ENCODE peak calls at places on chromosome 1, in ten cellular contexts. T is uterus, X is body of pancreas, H is upper lobe of left lung, Q is testis, L is stomach, I is ovary, J is heart left ventricle, P is esophagus squamous epithelium, Z is breast epithelium. F is an unnamed sample.
A peak's percentile ranks its signal among the peaks of the same experiment; 100 is the strongest.

GRCh38 chr1:217622042-217622441 is 8.8 kb downstream of the GPATCH2 start:
- DNase-seq in T (no peak), X (no peak), H (no peak), Q (no peak), L (no peak), I (no peak), J (no peak), P (no peak), Z (no peak), F (no peak)

GRCh38 chr1:230268371-230269170 is 157.6 kb downstream of the PGBD5 start:
- DNase-seq in T (no peak), X (peak; percentile 50), H (no peak), Q (peak; percentile 58), L (no peak), I (no peak), J (no peak), P (no peak), Z (peak; percentile 47), F (no peak)

GRCh38 chr1:200090252-200091159 is 63.0 kb downstream of the NR5A2 start:
- DNase-seq in T (no peak), X (no peak), H (no peak), Q (no peak), L (no peak), I (no peak), J (no peak), P (no peak), Z (no peak), F (no peak)

GRCh38 chr1:170296642-170297041 is 150.9 kb downstream of the NTMT2 start:
- DNase-seq in T (no peak), X (no peak), H (no peak), Q (no peak), L (no peak), I (no peak), J (no peak), P (no peak), Z (no peak), F (no peak)

GRCh38 chr1:151782741-151783140 is 7.6 kb downstream of the TDRKH start:
- DNase-seq in T (no peak), X (no peak), H (no peak), Q (no peak), L (no peak), I (no peak), J (no peak), P (no peak), Z (no peak), F (no peak)

GRCh38 chr1:175841613-175842234 is 98.3 kb upstream of the TNR start:
- DNase-seq in T (no peak), X (no peak), H (no peak), Q (no peak), L (no peak), I (no peak), J (no peak), P (no peak), Z (no peak), F (no peak)

GRCh38 chr1:36885537-36886441 is 148.5 kb downstream of the GRIK3 start:
- DNase-seq in T (no peak), X (no peak), H (no peak), Q (peak; percentile 41), L (peak; percentile 10), I (no peak), J (no peak), P (no peak), Z (no peak), F (peak; percentile 45)

GRCh38 chr1:206979379-206980043 is 9.3 kb upstream of the FCAMR start:
- DNase-seq in T (no peak), X (no peak), H (no peak), Q (no peak), L (no peak), I (no peak), J (no peak), P (no peak), Z (no peak), F (no peak)

GRCh38 chr1:29271724-29272123 is 35.4 kb downstream of the PTPRU start:
- DNase-seq in T (peak; percentile 43), X (peak; percentile 58), H (no peak), Q (peak; percentile 72), L (peak; percentile 87), I (peak; percentile 64), J (peak; percentile 65), P (no peak), Z (peak; percentile 74), F (no peak)

GRCh38 chr1:156961709-156962108 is 41.3 kb downstream of the LRRC71 start:
- DNase-seq in T (no peak), X (no peak), H (no peak), Q (no peak), L (no peak), I (no peak), J (no peak), P (no peak), Z (no peak), F (no peak)

GRCh38 chr1:153597206-153597605 is 15.7 kb downstream of the S100A16 start:
- DNase-seq in T (no peak), X (no peak), H (no peak), Q (no peak), L (no peak), I (no peak), J (no peak), P (no peak), Z (no peak), F (no peak)

GRCh38 chr1:37475380-37476086 is 1.2 kb downstream of the ZC3H12A start:
- DNase-seq in T (no peak), X (peak; percentile 40), H (peak; percentile 67), Q (no peak), L (no peak), I (no peak), J (no peak), P (no peak), Z (peak; percentile 46), F (no peak)

GRCh38 chr1:48617227-48617626 is 145.2 kb upstream of the SPATA6 start:
- DNase-seq in T (no peak), X (no peak), H (no peak), Q (no peak), L (no peak), I (no peak), J (no peak), P (no peak), Z (no peak), F (no peak)

GRCh38 chr1:156816561-156817328 is at the start of gene SH2D2A:
- DNase-seq in T (no peak), X (no peak), H (no peak), Q (peak; percentile 42), L (peak; percentile 65), I (no peak), J (peak; percentile 60), P (peak; percentile 23), Z (no peak), F (peak; percentile 90)

GRCh38 chr1:243550276-243550675 is 294.4 kb downstream of the SDCCAG8 start:
- DNase-seq in T (no peak), X (no peak), H (no peak), Q (no peak), L (no peak), I (no peak), J (no peak), P (no peak), Z (no peak), F (no peak)

GRCh38 chr1:89587728-89588127 is 45.2 kb upstream of the LRRC8C start:
- DNase-seq in T (no peak), X (no peak), H (no peak), Q (no peak), L (no peak), I (no peak), J (no peak), P (no peak), Z (no peak), F (no peak)

GRCh38 chr1:89594096-89594740 is 38.7 kb upstream of the LRRC8C start:
- DNase-seq in T (no peak), X (no peak), H (no peak), Q (no peak), L (no peak), I (no peak), J (no peak), P (no peak), Z (no peak), F (no peak)

GRCh38 chr1:89589515-89589914 is 43.4 kb upstream of the LRRC8C start:
- DNase-seq in T (no peak), X (no peak), H (no peak), Q (no peak), L (no peak), I (no peak), J (no peak), P (no peak), Z (no peak), F (no peak)

GRCh38 chr1:89590341-89591080 is 42.4 kb upstream of the LRRC8C start:
- DNase-seq in T (no peak), X (no peak), H (no peak), Q (no peak), L (no peak), I (no peak), J (no peak), P (no peak), Z (no peak), F (no peak)

GRCh38 chr1:89588480-89588879 is 44.4 kb upstream of the LRRC8C start:
- DNase-seq in T (no peak), X (no peak), H (no peak), Q (no peak), L (no peak), I (no peak), J (no peak), P (no peak), Z (no peak), F (no peak)
- TF ChIP-seq POLR2A in T (no peak), X (no peak), H (no peak), Q (no peak), L (no peak), I (no peak), J (no peak), P (no peak), Z (no peak), F (no peak)

GRCh38 chr1:31416101-31416736 is 3.2 kb downstream of the SERINC2 start:
- DNase-seq in T (no peak), X (peak; percentile 35), H (no peak), Q (no peak), L (peak; percentile 81), I (no peak), J (no peak), P (no peak), Z (peak; percentile 77), F (no peak)
- TF ChIP-seq POLR2A in T (no peak), X (no peak), H (no peak), Q (no peak), L (no peak), I (no peak), J (no peak), P (no peak), Z (no peak), F (no peak)

DNA sequence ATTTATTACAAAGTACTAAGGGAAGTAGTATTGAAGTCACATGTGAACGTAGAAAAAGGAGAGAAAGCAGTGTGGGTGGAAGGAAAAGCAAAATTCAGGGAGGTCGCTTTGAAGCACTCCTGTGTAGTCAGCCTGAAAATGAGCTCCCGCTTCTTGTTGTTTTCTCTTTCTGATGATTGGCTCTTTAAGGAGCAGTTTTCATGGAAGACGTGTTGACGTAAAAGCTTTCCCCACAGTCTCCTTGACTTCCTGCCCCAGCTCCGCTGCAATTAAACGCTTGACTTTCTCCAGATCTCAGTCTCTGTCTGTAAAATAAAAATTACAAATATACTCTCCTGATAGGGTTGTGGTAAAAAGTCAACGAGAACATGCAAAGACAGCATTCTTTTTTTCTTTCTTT is 661.5 kb upstream of the ZP4 start:
- DNase-seq in T (no peak), X (no peak), H (no peak), Q (no peak), L (no peak), I (no peak), J (no peak), P (no peak), Z (no peak), F (no peak)
- TF ChIP-seq POLR2A in T (no peak), X (no peak), H (no peak), Q (no peak), L (no peak), I (no peak), J (no peak), P (no peak), Z (no peak), F (no peak)

GRCh38 chr1:11058595-11059165 is 1.1 kb downstream of the SRM start:
- DNase-seq in T (no peak), X (peak; percentile 63), H (no peak), Q (no peak), L (peak; percentile 40), I (no peak), J (no peak), P (no peak), Z (no peak), F (no peak)
- TF ChIP-seq POLR2A in T (no peak), X (peak; percentile 34), H (no peak), Q (no peak), L (no peak), I (no peak), J (no peak), P (no peak), Z (no peak), F (no peak)

F was measured in lower leg skin.